ENCODE peak calls at places on chromosomes 2 and 18, in seven cellular contexts. E is activated CD8-positive, alpha-beta memory T cell treated with anti-CD3 and anti-CD28 coated beads, Interleukin-2, amount 50 U/mL, for 4 hours; K is aorta; L is CD8-positive, alpha-beta T cell; F is LoVo; X is stimulated activated CD4-positive, alpha-beta T cell treated with anti-CD3 and anti-CD28 coated beads, Interleukin-1b, Interleukin-23, amount 100 ng/mL, for 24 hours; U is mesothelial cell of epicardium. C is an unnamed sample.

GRCh38 chr2:3606370-3607124 is 11.6 kb downstream of the COLEC11 start:
- DNase-seq in E (no peak), K (no peak), L (no peak), F (no peak), X (no peak), U (no peak), C (no peak)

GRCh38 chr18:36544036-36544725 is 246.7 kb downstream of the FHOD3 start:
- DNase-seq in E (no peak), K (peak; percentile 76), L (no peak), F (no peak), X (no peak), U (no peak), C (no peak)

GRCh38 chr2:62591491-62591890 is 85.5 kb upstream of the TMEM17 start:
- DNase-seq in E (no peak), K (no peak), L (no peak), F (no peak), X (no peak), U (no peak), C (no peak)

GRCh38 chr2:68466361-68466777 is 725 bp downstream of the FBXO48 start:
- DNase-seq in E (peak; percentile 61), K (no peak), L (no peak), F (no peak), X (no peak), U (no peak), C (peak; percentile 44)

GRCh38 chr18:76566987-76567386 is 71.9 kb upstream of the ZNF516 start:
- DNase-seq in E (no peak), K (no peak), L (no peak), F (no peak), X (no peak), U (no peak), C (no peak)

GRCh38 chr2:10481055-10481665 is 33.0 kb upstream of the ODC1 start:
- DNase-seq in E (no peak), K (no peak), L (no peak), F (no peak), X (no peak), U (no peak), C (no peak)

GRCh38 chr2:24176326-24176725 is 1.5 kb downstream of the FAM228A start:
- DNase-seq in E (no peak), K (no peak), L (no peak), F (no peak), X (no peak), U (no peak), C (no peak)

GRCh38 chr2:32591669-32592463 is 36.0 kb upstream of the TTC27 start:
- DNase-seq in E (no peak), K (no peak), L (no peak), F (no peak), X (no peak), U (no peak), C (peak; percentile 58)

GRCh38 chr2:7289697-7290096 is 372.5 kb downstream of the RNF144A start:
- DNase-seq in E (no peak), K (no peak), L (no peak), F (no peak), X (no peak), U (no peak), C (no peak)

GRCh38 chr2:206783718-206784117 is 18.3 kb downstream of the FASTKD2 start:
- DNase-seq in E (no peak), K (no peak), L (no peak), F (no peak), X (no peak), U (no peak), C (no peak)

GRCh38 chr2:4674007-4674406 is 970.6 kb downstream of the DCDC2C start:
- DNase-seq in E (no peak), K (no peak), L (no peak), F (no peak), X (no peak), U (no peak), C (no peak)

GRCh38 chr2:150710916-150711315 is 223.4 kb upstream of the RND3 start:
- DNase-seq in E (no peak), K (no peak), L (no peak), F (no peak), X (no peak), U (no peak), C (no peak)

GRCh38 chr2:98907966-98908905 is 27.8 kb downstream of the CRACDL start:
- DNase-seq in E (no peak), K (no peak), L (no peak), F (no peak), X (no peak), U (no peak), C (no peak)

GRCh38 chr18:50776383-50776782 is 43.4 kb downstream of the MRO start:
- DNase-seq in E (no peak), K (no peak), L (no peak), F (no peak), X (no peak), U (no peak), C (no peak)

GRCh38 chr2:188495990-188496431 is 204.3 kb downstream of the GULP1 start:
- DNase-seq in E (no peak), K (no peak), L (no peak), F (no peak), X (no peak), U (no peak), C (no peak)

GRCh38 chr2:237099804-237100203 is 14.1 kb downstream of the COPS8 start:
- DNase-seq in E (no peak), K (no peak), L (no peak), F (no peak), X (no peak), U (no peak), C (no peak)

GRCh38 chr2:109638807-109639206 is 24.6 kb downstream of the SOWAHC start:
- DNase-seq in E (no peak), K (no peak), L (no peak), F (no peak), X (no peak), U (no peak), C (no peak)

GRCh38 chr18:63107171-63107850 is 212.3 kb downstream of the BCL2 start:
- DNase-seq in E (no peak), K (no peak), L (no peak), F (no peak), X (no peak), U (no peak), C (no peak)

GRCh38 chr2:176490061-176490861 is 221.0 kb downstream of the MTX2 start:
- DNase-seq in E (no peak), K (peak; percentile 42), L (no peak), F (no peak), X (no peak), U (peak; percentile 52), C (no peak)

GRCh38 chr18:2794159-2794558 is 52.6 kb upstream of the EMILIN2 start:
- DNase-seq in E (no peak), K (no peak), L (no peak), F (no peak), X (no peak), U (no peak), C (no peak)

GRCh38 chr18:59938686-59939085 is 38.9 kb downstream of the PMAIP1 start:
- DNase-seq in E (no peak), K (no peak), L (no peak), F (no peak), X (no peak), U (no peak), C (no peak)

GRCh38 chr2:101386599-101387150 is 628 bp downstream of the CREG2 start:
- DNase-seq in E (no peak), K (peak; percentile 44), L (no peak), F (no peak), X (no peak), U (no peak), C (no peak)

GRCh38 chr2:146850746-146851145 is 994.1 kb upstream of the ACVR2A start:
- DNase-seq in E (no peak), K (no peak), L (no peak), F (no peak), X (no peak), U (no peak), C (no peak)

GRCh38 chr2:86022661-86023365 is 82.9 kb downstream of the POLR1A start:
- DNase-seq in E (no peak), K (peak; percentile 23), L (no peak), F (no peak), X (no peak), U (no peak), C (no peak)

GRCh38 chr2:241142593-241142992 is 6.7 kb downstream of the PASK start:
- DNase-seq in E (no peak), K (no peak), L (no peak), F (no peak), X (no peak), U (no peak), C (no peak)

GRCh38 chr18:61860302-61860701 is 32.5 kb downstream of the RNF152 start:
- DNase-seq in E (no peak), K (no peak), L (no peak), F (no peak), X (no peak), U (no peak), C (no peak)